ENCODE peak calls at places on chromosomes 16 and 17, in five cellular contexts. One of them, this sample, is unnamed.

GRCh38 chr16:84043486-84044107 is 1.0 kb upstream of the SLC38A8 start:
- DNase-seq in lung: no peak
- DNase-seq in A549: no peak
- DNase-seq in kidney epithelial cell: no peak
- DNase-seq in GM13976: no peak
- DNase-seq in this sample: peak

GRCh38 chr17:58412910-58413630 is 4.3 kb downstream of the RNF43 start:
- DNase-seq in lung: no peak
- DNase-seq in A549: no peak
- DNase-seq in kidney epithelial cell: no peak
- DNase-seq in GM13976: no peak
- DNase-seq in this sample: no peak

GRCh38 chr17:14307560-14308024 is 6.7 kb downstream of the HS3ST3B1 start:
- DNase-seq in lung: no peak
- DNase-seq in A549: no peak
- DNase-seq in kidney epithelial cell: no peak
- DNase-seq in GM13976: no peak
- DNase-seq in this sample: peak

GRCh38 chr17:50076591-50077235 is 18.4 kb upstream of the PDK2 start:
- DNase-seq in lung: no peak
- DNase-seq in A549: no peak
- DNase-seq in kidney epithelial cell: no peak
- DNase-seq in GM13976: no peak
- DNase-seq in this sample: no peak

GRCh38 chr17:27807567-27808470 is 7.5 kb upstream of the NOS2 start:
- DNase-seq in lung: no peak
- DNase-seq in A549: no peak
- DNase-seq in kidney epithelial cell: no peak
- DNase-seq in GM13976: peak
- DNase-seq in this sample: peak

GRCh38 chr17:15742051-15742795 is 10.1 kb downstream of the TBC1D26 start:
- DNase-seq in lung: no peak
- DNase-seq in A549: no peak
- DNase-seq in kidney epithelial cell: no peak
- DNase-seq in GM13976: peak
- DNase-seq in this sample: no peak

GRCh38 chr16:49483251-49483650 is 109.6 kb downstream of the C16orf78 start:
- DNase-seq in lung: no peak
- DNase-seq in A549: no peak
- DNase-seq in kidney epithelial cell: no peak
- DNase-seq in GM13976: no peak
- DNase-seq in this sample: no peak

GRCh38 chr17:50209472-50210248 is 8.2 kb upstream of the COL1A1 start:
- DNase-seq in lung: peak
- DNase-seq in A549: no peak
- DNase-seq in kidney epithelial cell: peak
- DNase-seq in GM13976: no peak
- DNase-seq in this sample: no peak

GRCh38 chr17:35871415-35871814 is 2.7 kb upstream of the HEATR9 start:
- DNase-seq in lung: no peak
- DNase-seq in A549: no peak
- DNase-seq in kidney epithelial cell: no peak
- DNase-seq in GM13976: no peak
- DNase-seq in this sample: peak
- TF ChIP-seq CTCF in lung: no peak
- TF ChIP-seq CTCF in A549: no peak
- TF ChIP-seq CTCF in kidney epithelial cell: no peak
- TF ChIP-seq CTCF in GM13976: no peak
- TF ChIP-seq CTCF in this sample: no peak

GRCh38 chr17:2412561-2413021 is 11.7 kb upstream of the MNT start:
- DNase-seq in lung: no peak
- DNase-seq in A549: no peak
- DNase-seq in kidney epithelial cell: no peak
- DNase-seq in GM13976: no peak
- DNase-seq in this sample: no peak
- TF ChIP-seq CTCF in lung: no peak
- TF ChIP-seq CTCF in A549: peak
- TF ChIP-seq CTCF in kidney epithelial cell: peak
- TF ChIP-seq CTCF in GM13976: no peak
- TF ChIP-seq CTCF in this sample: no peak

DNA sequence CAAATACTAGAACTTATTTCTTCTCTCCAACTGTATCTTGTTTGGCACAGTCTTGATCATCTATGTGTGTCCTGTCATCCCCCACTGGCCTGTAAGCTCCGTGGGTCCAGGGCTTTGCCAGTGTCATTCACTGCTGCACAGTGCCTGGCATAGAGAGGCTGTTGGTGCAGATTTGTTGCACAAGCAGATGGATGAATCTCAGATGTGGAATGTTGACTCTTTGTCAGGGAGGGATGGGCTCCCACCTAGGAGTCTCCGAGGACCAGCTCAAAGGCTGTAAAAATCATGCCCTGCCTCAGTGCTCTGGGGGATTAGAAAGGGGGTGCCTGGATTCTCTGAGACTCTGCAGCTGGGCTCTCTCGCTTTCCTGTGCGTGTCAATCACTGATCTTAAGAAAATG is 60.6 kb downstream of the RAB11FIP4 start:
- DNase-seq in lung: no peak
- DNase-seq in A549: no peak
- DNase-seq in kidney epithelial cell: no peak
- DNase-seq in GM13976: no peak
- DNase-seq in this sample: no peak
- TF ChIP-seq CTCF in lung: no peak
- TF ChIP-seq CTCF in A549: no peak
- TF ChIP-seq CTCF in kidney epithelial cell: no peak
- TF ChIP-seq CTCF in GM13976: no peak
- TF ChIP-seq CTCF in this sample: no peak

GRCh38 chr17:45316271-45317112 is at the start of gene MAP3K14:
- DNase-seq in lung: peak
- DNase-seq in A549: no peak
- DNase-seq in kidney epithelial cell: no peak
- DNase-seq in GM13976: peak
- DNase-seq in this sample: peak
- TF ChIP-seq CTCF in lung: no peak
- TF ChIP-seq CTCF in A549: peak
- TF ChIP-seq CTCF in kidney epithelial cell: no peak
- TF ChIP-seq CTCF in GM13976: no peak
- TF ChIP-seq CTCF in this sample: peak

DNA sequence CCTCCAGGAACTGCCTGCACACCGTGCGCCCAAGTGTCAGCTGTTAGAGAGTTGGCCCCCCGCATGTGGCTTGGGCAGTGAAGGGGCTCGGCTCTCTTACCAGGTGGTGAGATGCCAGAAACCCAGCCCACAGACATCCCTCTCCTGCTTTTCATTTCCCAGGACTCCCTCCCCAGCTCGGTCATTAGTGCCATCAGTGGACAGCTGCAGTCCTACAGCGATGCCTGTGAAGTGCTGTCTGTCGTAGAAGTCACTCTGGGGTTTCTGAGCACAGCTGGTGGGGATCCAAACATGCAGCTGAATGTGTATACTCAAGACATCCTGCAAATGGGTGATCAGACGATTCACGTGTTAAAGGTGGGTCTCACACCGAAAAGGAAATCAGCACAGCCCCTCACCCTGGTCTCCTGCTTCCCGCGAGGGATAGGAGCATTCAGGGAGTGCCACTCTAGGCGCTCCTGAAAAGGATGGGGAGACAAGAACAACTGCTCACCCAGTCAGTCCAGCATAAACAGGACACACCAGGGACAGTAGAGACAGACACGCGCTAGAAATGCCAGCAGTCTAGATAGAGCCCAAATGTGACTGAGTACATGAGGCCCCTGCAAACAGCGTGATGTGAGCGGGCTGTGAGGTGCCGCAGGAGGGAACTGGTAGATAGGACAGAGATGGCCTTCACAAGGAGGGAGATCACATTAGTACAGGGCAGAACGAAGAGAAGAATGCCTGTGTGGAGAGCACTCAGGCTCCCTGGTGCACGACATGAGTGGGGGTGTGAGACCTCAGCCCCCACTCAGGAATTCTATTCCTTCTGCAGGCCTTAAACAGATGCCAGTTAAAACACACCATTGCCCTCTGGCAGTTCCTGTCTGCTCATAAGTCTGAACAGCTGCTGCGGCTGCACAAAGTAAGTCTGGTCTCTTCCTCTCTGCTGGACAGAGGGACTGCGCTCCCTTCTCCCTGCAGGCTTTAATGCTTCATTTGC is 25.7 kb upstream of the ENDOV start:
- DNase-seq in lung: no peak
- DNase-seq in A549: no peak
- DNase-seq in kidney epithelial cell: no peak
- DNase-seq in GM13976: no peak
- DNase-seq in this sample: no peak
- TF ChIP-seq CTCF in lung: no peak
- TF ChIP-seq CTCF in A549: no peak
- TF ChIP-seq CTCF in kidney epithelial cell: no peak
- TF ChIP-seq CTCF in GM13976: no peak
- TF ChIP-seq CTCF in this sample: no peak